ENCODE peak calls at places on chromosome 6, in five cellular contexts. X is HS-27A, L is aorta, N is ureter, G is substantia nigra. I is an unnamed sample.

GRCh38 chr6:97215157-97215769 is 67.8 kb downstream of the MMS22L start:
- DNase-seq in G (peak), L (peak), N (no peak), X (peak), I (peak)

GRCh38 chr6:72287801-72288200 is 334.1 kb upstream of the KCNQ5 start:
- DNase-seq in X (no peak), N (no peak), G (no peak), L (no peak), I (no peak)

GRCh38 chr6:92723390-92723931 is 695.9 kb downstream of the EPHA7 start:
- DNase-seq in X (no peak), L (no peak), G (no peak), N (no peak), I (peak)

GRCh38 chr6:3159805-3160781 is 2.7 kb upstream of the TUBB2A start:
- DNase-seq in X (no peak), G (no peak), N (peak), L (peak), I (peak)

GRCh38 chr6:839201-839600 is 146.3 kb upstream of the EXOC2 start:
- DNase-seq in L (no peak), G (no peak), X (no peak), N (no peak), I (no peak)

GRCh38 chr6:36722365-36722764 is 24.7 kb downstream of the RAB44 start:
- DNase-seq in X (no peak), G (no peak), N (no peak), L (no peak), I (no peak)

GRCh38 chr6:16868968-16869367 is 107.7 kb upstream of the ATXN1 start:
- DNase-seq in X (peak), N (no peak), L (no peak), G (no peak), I (no peak)

GRCh38 chr6:156748504-156748903 is 28.7 kb upstream of the ARID1B start:
- DNase-seq in X (no peak), N (no peak), G (no peak), L (no peak), I (no peak)

GRCh38 chr6:137218473-137218916 is 690 bp downstream of the IFNGR1 start:
- DNase-seq in L (no peak), X (no peak), N (no peak), G (peak), I (peak)

GRCh38 chr6:166952122-166952521 is 4.2 kb downstream of the RNASET2 start:
- DNase-seq in G (no peak), L (no peak), N (no peak), X (no peak), I (no peak)

GRCh38 chr6:163717106-163717764 is 302.7 kb downstream of the QKI start:
- DNase-seq in N (no peak), G (no peak), X (no peak), L (no peak), I (no peak)

GRCh38 chr6:130489514-130489913 is 123.7 kb downstream of the TMEM200A start:
- DNase-seq in X (no peak), G (no peak), N (no peak), L (no peak), I (no peak)

GRCh38 chr6:52611833-52612232 is 35.0 kb upstream of the TRAM2 start:
- DNase-seq in N (no peak), L (no peak), G (no peak), X (no peak), I (no peak)

GRCh38 chr6:170344631-170345576 is 38.3 kb downstream of the FAM120B start:
- DNase-seq in X (no peak), G (no peak), N (no peak), L (no peak), I (no peak)

GRCh38 chr6:165970001-165970400 is 197.7 kb downstream of the TBXT start:
- DNase-seq in N (no peak), X (no peak), L (no peak), G (no peak), I (no peak)

GRCh38 chr6:5619249-5619648 is 357.9 kb downstream of the FARS2 start:
- DNase-seq in L (no peak), X (no peak), N (no peak), G (no peak), I (no peak)